ENCODE peak calls at places on chromosome X, in ten cellular contexts. A is mammary epithelial cell, N is tibial artery, M is MM.1S, C is endothelial cell of umbilical vein, U is lower lobe of right lung, V is ovary, G is endodermal cell, E is neural progenitor cell, S is heart right ventricle. I is an unnamed sample.

GRCh38 chrX:136636121-136636520 is 11.8 kb upstream of the CD40LG start:
- DNase-seq in E (peak; percentile 83), V (no peak), A (no peak), N (no peak), G (peak; percentile 78), M (no peak), U (no peak), C (no peak), S (no peak), I (no peak)

GRCh38 chrX:78945186-78945912 is at the start of gene P2RY10:
- DNase-seq in C (no peak), N (no peak), M (peak; percentile 85), G (no peak), A (no peak), S (no peak), E (no peak), U (no peak), V (no peak), I (no peak)

GRCh38 chrX:19627533-19627932 is 112.2 kb upstream of the MAP3K15 start:
- DNase-seq in U (no peak), N (no peak), C (no peak), M (no peak), V (no peak), A (peak; percentile 44), S (no peak), G (no peak), E (no peak), I (no peak)

GRCh38 chrX:71616672-71617529 is 1.4 kb downstream of the CXCR3 start:
- DNase-seq in S (no peak), U (no peak), C (no peak), N (no peak), G (peak; percentile 51), E (no peak), M (no peak), A (no peak), V (no peak), I (no peak)

GRCh38 chrX:140092121-140092520 is 126.8 kb upstream of the CXorf66 start:
- DNase-seq in N (no peak), G (peak; percentile 52), U (no peak), V (no peak), S (no peak), A (no peak), M (no peak), E (no peak), C (no peak), I (peak; percentile 54)

GRCh38 chrX:115533485-115533884 is 27.5 kb upstream of the PLS3 start:
- DNase-seq in G (no peak), M (no peak), V (no peak), S (no peak), U (no peak), N (no peak), C (no peak), E (no peak), A (no peak), I (no peak)

GRCh38 chrX:119266364-119266995 is 30.4 kb downstream of the PGRMC1 start:
- DNase-seq in U (no peak), C (peak; percentile 23), N (no peak), S (peak; percentile 3), V (no peak), A (peak; percentile 6), M (peak; percentile 19), G (peak; percentile 51), E (peak; percentile 14), I (no peak)

GRCh38 chrX:3145716-3146115 is 104.4 kb downstream of the ARSF start:
- DNase-seq in E (peak; percentile 16), A (no peak), M (no peak), G (peak; percentile 66), V (no peak), U (no peak), N (no peak), S (no peak), C (no peak), I (no peak)

GRCh38 chrX:18389968-18390367 is 35.4 kb upstream of the CDKL5 start:
- DNase-seq in G (no peak), N (no peak), U (no peak), C (no peak), S (no peak), A (no peak), V (no peak), E (peak; percentile 32), M (no peak), I (no peak)

GRCh38 chrX:30992381-30992904 is 79.4 kb downstream of the FTHL17 start:
- DNase-seq in S (no peak), N (no peak), G (no peak), A (peak; percentile 35), E (no peak), V (no peak), M (no peak), C (peak; percentile 1), U (no peak), I (no peak)

GRCh38 chrX:135484636-135485289 is 35.7 kb upstream of the INTS6L start:
- DNase-seq in N (no peak), A (peak; percentile 19), E (peak; percentile 31), G (no peak), M (peak; percentile 37), C (peak; percentile 46), U (no peak), V (no peak), S (no peak), I (no peak)

GRCh38 chrX:42392846-42393245 is 385.1 kb downstream of the PPP1R2C start:
- DNase-seq in S (no peak), N (no peak), G (no peak), V (no peak), E (no peak), M (no peak), A (no peak), U (no peak), C (no peak), I (no peak)

GRCh38 chrX:150664290-150664689 is 28.9 kb upstream of the MTMR1 start:
- DNase-seq in G (no peak), N (peak; percentile 27), M (no peak), V (no peak), S (peak; percentile 44), C (no peak), A (no peak), U (peak; percentile 58), E (no peak), I (peak; percentile 64)

GRCh38 chrX:118495958-118496762 is 545 bp downstream of the DOCK11 start:
- DNase-seq in U (peak; percentile 81), C (peak; percentile 1), A (peak; percentile 8), G (peak; percentile 66), E (peak; percentile 61), S (peak; percentile 12), V (peak; percentile 33), M (peak; percentile 60), N (peak; percentile 54), I (peak; percentile 87)

GRCh38 chrX:2463973-2464676 is 36.7 kb downstream of the DHRSX start:
- DNase-seq in M (no peak), G (peak; percentile 64), E (peak; percentile 49), C (no peak), V (no peak), S (no peak), N (no peak), U (peak; percentile 14), A (no peak), I (no peak)

GRCh38 chrX:119762718-119763117 is 4.3 kb downstream of the SOWAHD start:
- DNase-seq in G (no peak), V (no peak), A (no peak), E (no peak), N (no peak), U (no peak), C (no peak), S (no peak), M (peak; percentile 78), I (no peak)

GRCh38 chrX:19836337-19836736 is 51.1 kb downstream of the SH3KBP1 start:
- DNase-seq in V (no peak), G (no peak), A (no peak), N (no peak), C (no peak), S (no peak), M (no peak), U (no peak), E (no peak), I (no peak)

GRCh38 chrX:53128097-53128749 is 34.3 kb downstream of the KANTR start:
- DNase-seq in M (no peak), U (no peak), V (no peak), S (no peak), E (no peak), C (no peak), N (no peak), A (no peak), G (no peak), I (no peak)

GRCh38 chrX:13752141-13752540 is 17.6 kb downstream of the OFD1 start:
- DNase-seq in U (no peak), G (no peak), M (no peak), C (no peak), N (no peak), S (no peak), E (no peak), V (no peak), A (peak; percentile 79), I (no peak)

GRCh38 chrX:69670001-69670555 is 54.2 kb downstream of the EDA start:
- DNase-seq in U (no peak), N (no peak), S (no peak), G (no peak), V (no peak), C (no peak), M (no peak), A (no peak), E (no peak), I (no peak)
- H3K9me3 ChIP-seq in U (peaks cover 14% of the 10 kb centered on the region), N (peaks cover 26% of the 10 kb centered on the region), S (no peaks in the 10 kb centered on the region), G (peaks cover 60% of the 10 kb centered on the region), V (no peaks in the 10 kb centered on the region), C (no peaks in the 10 kb centered on the region), M (no peaks in the 10 kb centered on the region), A (peaks cover 5% of the 10 kb centered on the region), E (peaks cover 18% of the 10 kb centered on the region), I (no peaks in the 10 kb centered on the region)

GRCh38 chrX:45843518-45843917 is 642.8 kb upstream of the DIPK2B start:
- DNase-seq in A (no peak), M (peak; percentile 14), G (no peak), V (no peak), C (peak; percentile 22), S (no peak), E (no peak), U (no peak), N (no peak), I (no peak)
- TF ChIP-seq CTCF in A (peak; percentile 2), M (peak; percentile 30), G (peak; percentile 33), V (no peak), C (no peak), S (no peak), E (no peak), U (no peak), N (no peak), I (peak; percentile 9)

DNA sequence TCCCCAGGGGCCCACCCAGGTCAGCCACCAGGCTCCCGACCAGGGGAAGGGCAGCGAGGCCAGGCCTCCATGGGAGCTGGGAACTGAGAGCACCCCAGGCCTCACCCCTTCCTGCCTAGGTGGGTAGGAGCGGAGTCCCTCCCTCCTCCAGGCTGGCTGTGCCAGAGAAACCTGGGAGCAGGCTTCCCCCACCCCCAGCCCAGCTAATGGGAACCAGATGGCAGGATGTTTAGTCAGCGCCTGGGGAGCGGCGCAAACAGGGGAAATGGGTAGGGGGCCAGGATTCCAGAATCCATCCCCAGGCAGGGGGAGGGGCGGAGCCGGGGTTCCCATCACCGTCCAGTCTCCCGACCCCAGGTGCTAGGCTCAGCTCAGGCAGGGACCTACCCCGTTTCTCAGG is 6.7 kb upstream of the HAUS7 start:
- DNase-seq in N (peak; percentile 36), S (peak; percentile 38), U (no peak), A (no peak), G (no peak), E (no peak), V (peak; percentile 58), C (peak; percentile 87), M (no peak), I (no peak)
- H3K4me3 ChIP-seq in N (peak overlapping the region; percentile 13), S (no peak overlapping the region), U (no peak overlapping the region), A (no peak overlapping the region), G (no peak overlapping the region), E (no peak overlapping the region), V (no peak overlapping the region), C (no peak overlapping the region), M (no peak overlapping the region), I (no peak overlapping the region)

GRCh38 chrX:70505451-70505841 is 60.8 kb downstream of the DLG3 start:
- DNase-seq in M (no peak), N (no peak), G (no peak), E (peak; percentile 15), U (no peak), A (no peak), C (no peak), V (no peak), S (no peak), I (no peak)
- H3K9me3 ChIP-seq in M (no peaks in the 10 kb centered on the region), N (no peaks in the 10 kb centered on the region), G (no peaks in the 10 kb centered on the region), E (no peaks in the 10 kb centered on the region), U (no peaks in the 10 kb centered on the region), A (peaks cover 3% of the 10 kb centered on the region), C (no peaks in the 10 kb centered on the region), V (no peaks in the 10 kb centered on the region), S (no peaks in the 10 kb centered on the region), I (no peaks in the 10 kb centered on the region)

I was measured in kidney.